ENCODE peak calls at places on chromosomes 3 and 15, in five cellular contexts. T, Q, K, N and W are unnamed samples. For H3K4me1, the result is how much of the 10 kb centered on the place peaks cover.

GRCh38 chr15:85331666-85332261 is 48.6 kb upstream of the AKAP13 start:
- DNase-seq in T (no peak), N (no peak), Q (no peak), K (no peak), W (no peak)

GRCh38 chr3:45607790-45608189 is 13.2 kb downstream of the LIMD1 start:
- DNase-seq in K (no peak), N (no peak), Q (peak), T (no peak), W (no peak)

GRCh38 chr3:155326901-155327300 is 33.4 kb upstream of the STRIT1 start:
- DNase-seq in Q (no peak), T (no peak), K (no peak), N (no peak), W (no peak)

GRCh38 chr3:189766416-189766815 is 135.2 kb downstream of the TP63 start:
- DNase-seq in Q (no peak), T (no peak), N (no peak), K (no peak), W (no peak)

GRCh38 chr3:141401584-141402475 is 33.5 kb downstream of the ZBTB38 start:
- DNase-seq in N (no peak), T (peak), K (peak), Q (peak), W (peak)

GRCh38 chr3:123096701-123097100 is 29.9 kb downstream of the PDIA5 start:
- DNase-seq in N (no peak), K (peak), Q (peak), T (peak), W (no peak)

GRCh38 chr3:143035466-143036214 is 34.3 kb downstream of the U2SURP start:
- DNase-seq in T (no peak), Q (no peak), N (no peak), K (no peak), W (no peak)

GRCh38 chr15:34335176-34335575 is 2.4 kb downstream of the SLC12A6 start:
- DNase-seq in N (no peak), Q (no peak), K (no peak), T (no peak), W (no peak)

GRCh38 chr15:90979582-90979981 is 14.8 kb downstream of the PRC1 start:
- DNase-seq in Q (no peak), N (no peak), K (no peak), T (no peak), W (no peak)

GRCh38 chr3:13015286-13016082 is 57.7 kb downstream of the IQSEC1 start:
- DNase-seq in N (no peak), K (peak), T (peak), Q (no peak), W (peak)

GRCh38 chr3:153354641-153355040 is 192.6 kb downstream of the RAP2B start:
- DNase-seq in Q (no peak), K (no peak), N (no peak), T (no peak), W (no peak)

GRCh38 chr3:66396888-66397287 is 103.9 kb downstream of the LRIG1 start:
- DNase-seq in Q (no peak), N (no peak), K (no peak), T (no peak), W (no peak)

GRCh38 chr15:70227122-70227521 is 129.4 kb upstream of the TLE3 start:
- DNase-seq in N (no peak), T (no peak), K (no peak), Q (no peak), W (no peak)

GRCh38 chr15:47244361-47244760 is 472.9 kb upstream of the SEMA6D start:
- DNase-seq in T (no peak), K (no peak), Q (no peak), N (no peak), W (no peak)

GRCh38 chr3:123658118-123658859 is 73.4 kb upstream of the HACD2 start:
- DNase-seq in K (peak), Q (peak), N (no peak), T (peak), W (no peak)

GRCh38 chr3:72567474-72567873 is 280.8 kb downstream of the SHQ1 start:
- DNase-seq in T (no peak), K (no peak), N (no peak), Q (no peak), W (no peak)

GRCh38 chr15:60405405-60405804 is 7.6 kb upstream of the ANXA2 start:
- DNase-seq in T (no peak), K (no peak), N (no peak), Q (no peak), W (no peak)
- H3K4me1 ChIP-seq in T (under half), K (under half), N (under half), Q (under half), W (under half)

GRCh38 chr3:126266291-126266840 is 86.0 kb upstream of the ALDH1L1 start:
- DNase-seq in N (no peak), K (peak), T (peak), Q (peak), W (peak)
- H3K4me1 ChIP-seq in N (under half), K (under half), T (half or more), Q (under half), W (under half)

GRCh38 chr15:101127503-101128076 is 124.3 kb downstream of the CHSY1 start:
- DNase-seq in N (peak), Q (peak), T (peak), K (peak), W (no peak)
- H3K4me1 ChIP-seq in N (under half), Q (under half), T (under half), K (under half), W (under half)

GRCh38 chr3:149542375-149543312 is 68.1 kb downstream of the TM4SF4 start:
- DNase-seq in N (no peak), T (no peak), K (no peak), Q (no peak), W (no peak)
- H3K4me1 ChIP-seq in N (under half), T (under half), K (under half), Q (under half), W (under half)

GRCh38 chr3:195005251-195005620 is 265.7 kb downstream of the XXYLT1 start:
- DNase-seq in K (no peak), T (no peak), Q (peak), N (peak), W (peak)

GRCh38 chr3:195003893-195004289 is 267.1 kb downstream of the XXYLT1 start:
- DNase-seq in Q (peak), N (peak), T (no peak), K (no peak), W (peak)

GRCh38 chr3:195003006-195003892 is 267.7 kb downstream of the XXYLT1 start:
- DNase-seq in T (no peak), K (no peak), N (peak), Q (peak), W (peak)

GRCh38 chr3:195005759-195006555 is 265.0 kb downstream of the XXYLT1 start:
- DNase-seq in T (no peak), N (peak), K (no peak), Q (peak), W (peak)

GRCh38 chr3:195004512-195005250 is 266.3 kb downstream of the XXYLT1 start:
- DNase-seq in T (no peak), K (no peak), N (peak), Q (peak), W (peak)
- H3K4me1 ChIP-seq in T (under half), K (under half), N (under half), Q (under half), W (under half)